ENCODE peak calls at places on chromosome X, in seven cellular contexts. One of them, this sample, is unnamed.

GRCh38 chrX:17788439-17788838 is 51.1 kb downstream of the SCML1 start:
- DNase-seq in thoracic aorta: no peak
- DNase-seq in NCI-H2029: no peak
- DNase-seq in T-helper 2 cell: no peak
- DNase-seq in activated CD8-positive, alpha-beta memory T cell treated with anti-CD3 and anti-CD28 coated beads for 48 hours: no peak
- DNase-seq in IMR-90: peak; percentile 16
- DNase-seq in dermis microvascular lymphatic vessel endothelial cell: peak; percentile 33
- DNase-seq in this sample: peak; percentile 12

GRCh38 chrX:154739952-154740351 is 10.9 kb downstream of the GAB3 start:
- DNase-seq in thoracic aorta: no peak
- DNase-seq in NCI-H2029: no peak
- DNase-seq in T-helper 2 cell: no peak
- DNase-seq in activated CD8-positive, alpha-beta memory T cell treated with anti-CD3 and anti-CD28 coated beads for 48 hours: no peak
- DNase-seq in IMR-90: no peak
- DNase-seq in dermis microvascular lymphatic vessel endothelial cell: no peak
- DNase-seq in this sample: no peak

GRCh38 chrX:110684653-110685052 is 111.0 kb downstream of the CHRDL1 start:
- DNase-seq in thoracic aorta: no peak
- DNase-seq in NCI-H2029: no peak
- DNase-seq in T-helper 2 cell: no peak
- DNase-seq in activated CD8-positive, alpha-beta memory T cell treated with anti-CD3 and anti-CD28 coated beads for 48 hours: no peak
- DNase-seq in IMR-90: no peak
- DNase-seq in dermis microvascular lymphatic vessel endothelial cell: no peak
- DNase-seq in this sample: peak; percentile 56

GRCh38 chrX:39869846-39870601 is 227.7 kb downstream of the BCOR start:
- DNase-seq in thoracic aorta: no peak
- DNase-seq in NCI-H2029: peak; percentile 26
- DNase-seq in T-helper 2 cell: peak; percentile 85
- DNase-seq in activated CD8-positive, alpha-beta memory T cell treated with anti-CD3 and anti-CD28 coated beads for 48 hours: peak; percentile 59
- DNase-seq in IMR-90: peak; percentile 63
- DNase-seq in dermis microvascular lymphatic vessel endothelial cell: peak; percentile 26
- DNase-seq in this sample: peak; percentile 79

GRCh38 chrX:98931194-98931593 is 1478.9 kb downstream of the PCDH19 start:
- DNase-seq in thoracic aorta: no peak
- DNase-seq in NCI-H2029: no peak
- DNase-seq in T-helper 2 cell: no peak
- DNase-seq in activated CD8-positive, alpha-beta memory T cell treated with anti-CD3 and anti-CD28 coated beads for 48 hours: no peak
- DNase-seq in IMR-90: no peak
- DNase-seq in dermis microvascular lymphatic vessel endothelial cell: no peak
- DNase-seq in this sample: no peak

GRCh38 chrX:70231666-70232065 is 2.8 kb upstream of the AWAT1 start:
- DNase-seq in thoracic aorta: no peak
- DNase-seq in NCI-H2029: no peak
- DNase-seq in T-helper 2 cell: no peak
- DNase-seq in activated CD8-positive, alpha-beta memory T cell treated with anti-CD3 and anti-CD28 coated beads for 48 hours: no peak
- DNase-seq in IMR-90: no peak
- DNase-seq in dermis microvascular lymphatic vessel endothelial cell: no peak
- DNase-seq in this sample: no peak

GRCh38 chrX:13386636-13387035 is 66.8 kb upstream of the ATXN3L start:
- DNase-seq in thoracic aorta: no peak
- DNase-seq in NCI-H2029: no peak
- DNase-seq in T-helper 2 cell: no peak
- DNase-seq in activated CD8-positive, alpha-beta memory T cell treated with anti-CD3 and anti-CD28 coated beads for 48 hours: no peak
- DNase-seq in IMR-90: no peak
- DNase-seq in dermis microvascular lymphatic vessel endothelial cell: no peak
- DNase-seq in this sample: no peak

GRCh38 chrX:110146521-110146920 is 143.6 kb downstream of the TMEM164 start:
- DNase-seq in thoracic aorta: no peak
- DNase-seq in NCI-H2029: no peak
- DNase-seq in T-helper 2 cell: peak; percentile 12
- DNase-seq in activated CD8-positive, alpha-beta memory T cell treated with anti-CD3 and anti-CD28 coated beads for 48 hours: no peak
- DNase-seq in IMR-90: peak; percentile 48
- DNase-seq in dermis microvascular lymphatic vessel endothelial cell: peak; percentile 33
- DNase-seq in this sample: peak; percentile 40

GRCh38 chrX:46573896-46574336 is 351 bp downstream of the CHST7 start:
- DNase-seq in thoracic aorta: no peak
- DNase-seq in NCI-H2029: peak; percentile 21
- DNase-seq in T-helper 2 cell: peak; percentile 64
- DNase-seq in activated CD8-positive, alpha-beta memory T cell treated with anti-CD3 and anti-CD28 coated beads for 48 hours: no peak
- DNase-seq in IMR-90: peak; percentile 48
- DNase-seq in dermis microvascular lymphatic vessel endothelial cell: peak; percentile 49
- DNase-seq in this sample: peak; percentile 44

GRCh38 chrX:19578956-19579355 is 63.6 kb upstream of the MAP3K15 start:
- DNase-seq in thoracic aorta: no peak
- DNase-seq in NCI-H2029: no peak
- DNase-seq in T-helper 2 cell: no peak
- DNase-seq in activated CD8-positive, alpha-beta memory T cell treated with anti-CD3 and anti-CD28 coated beads for 48 hours: no peak
- DNase-seq in IMR-90: no peak
- DNase-seq in dermis microvascular lymphatic vessel endothelial cell: no peak
- DNase-seq in this sample: no peak

GRCh38 chrX:118495061-118495921 is at the start of gene DOCK11:
- DNase-seq in thoracic aorta: peak; percentile 29
- DNase-seq in NCI-H2029: no peak
- DNase-seq in T-helper 2 cell: peak; percentile 79
- DNase-seq in activated CD8-positive, alpha-beta memory T cell treated with anti-CD3 and anti-CD28 coated beads for 48 hours: peak; percentile 62
- DNase-seq in IMR-90: peak; percentile 76
- DNase-seq in dermis microvascular lymphatic vessel endothelial cell: peak; percentile 42
- DNase-seq in this sample: no peak

GRCh38 chrX:38277136-38277535 is 50.2 kb downstream of the RPGR start:
- DNase-seq in thoracic aorta: no peak
- DNase-seq in NCI-H2029: no peak
- DNase-seq in T-helper 2 cell: no peak
- DNase-seq in activated CD8-positive, alpha-beta memory T cell treated with anti-CD3 and anti-CD28 coated beads for 48 hours: no peak
- DNase-seq in IMR-90: peak; percentile 4
- DNase-seq in dermis microvascular lymphatic vessel endothelial cell: no peak
- DNase-seq in this sample: no peak

GRCh38 chrX:69503835-69504625 is at the start of gene NALF2:
- DNase-seq in thoracic aorta: no peak
- DNase-seq in NCI-H2029: peak; percentile 36
- DNase-seq in T-helper 2 cell: no peak
- DNase-seq in activated CD8-positive, alpha-beta memory T cell treated with anti-CD3 and anti-CD28 coated beads for 48 hours: no peak
- DNase-seq in IMR-90: peak; percentile 11
- DNase-seq in dermis microvascular lymphatic vessel endothelial cell: peak; percentile 61
- DNase-seq in this sample: peak; percentile 27

GRCh38 chrX:16552546-16552945 is 97.4 kb upstream of the S100G start:
- DNase-seq in thoracic aorta: no peak
- DNase-seq in NCI-H2029: no peak
- DNase-seq in T-helper 2 cell: no peak
- DNase-seq in activated CD8-positive, alpha-beta memory T cell treated with anti-CD3 and anti-CD28 coated beads for 48 hours: no peak
- DNase-seq in IMR-90: peak; percentile 56
- DNase-seq in dermis microvascular lymphatic vessel endothelial cell: no peak
- DNase-seq in this sample: peak; percentile 88